ENCODE peak calls at places on chromosomes 2 and 18, in ten cellular contexts. R is left lung; H is AG09319; C is stimulated activated CD8-positive, alpha-beta memory T cell treated with anti-CD3 and anti-CD28 coated beads, Interleukin-15, amount 100 ng/mL, for 24 hours; B is stimulated activated naive CD8-positive, alpha-beta T cell treated with anti-CD3 and anti-CD28 coated beads, Interleukin-15, amount 100 ng/mL, for 72 hours; Z is stomach; D is fibroblast of the conjunctiva; N is glutamatergic neuron; K is cardiac fibroblast; G is A549. J is an unnamed sample.

GRCh38 chr2:121949271-121949670 is 193.8 kb downstream of the TSN start:
- DNase-seq in R (no peak), H (no peak), C (no peak), B (no peak), Z (no peak), D (no peak), N (no peak), K (no peak), G (no peak), J (no peak)

GRCh38 chr2:179550214-179550613 is 285.6 kb upstream of the SESTD1 start:
- DNase-seq in R (no peak), H (no peak), C (no peak), B (no peak), Z (no peak), D (no peak), N (no peak), K (no peak), G (no peak), J (no peak)

GRCh38 chr2:128473175-128474013 is 154.7 kb upstream of the HS6ST1 start:
- DNase-seq in R (no peak), H (no peak), C (peak; percentile 13), B (peak; percentile 32), Z (no peak), D (no peak), N (no peak), K (peak; percentile 79), G (no peak), J (peak; percentile 30)

GRCh38 chr18:2900742-2901404 is 54.1 kb downstream of the EMILIN2 start:
- DNase-seq in R (no peak), H (no peak), C (no peak), B (no peak), Z (no peak), D (no peak), N (no peak), K (no peak), G (no peak), J (no peak)

GRCh38 chr2:54271843-54272600 is 16.0 kb upstream of the TSPYL6 start:
- DNase-seq in R (no peak), H (no peak), C (no peak), B (no peak), Z (no peak), D (no peak), N (no peak), K (no peak), G (no peak), J (no peak)

GRCh38 chr2:66872056-66872821 is 437.3 kb downstream of the MEIS1 start:
- DNase-seq in R (no peak), H (no peak), C (no peak), B (no peak), Z (no peak), D (no peak), N (no peak), K (peak; percentile 17), G (no peak), J (no peak)

GRCh38 chr2:176473177-176473576 is 203.9 kb downstream of the MTX2 start:
- DNase-seq in R (no peak), H (no peak), C (no peak), B (peak; percentile 10), Z (no peak), D (no peak), N (no peak), K (peak; percentile 35), G (no peak), J (no peak)

GRCh38 chr2:70385966-70386595 is 84.2 kb upstream of the FAM136A start:
- DNase-seq in R (no peak), H (no peak), C (no peak), B (no peak), Z (no peak), D (no peak), N (no peak), K (no peak), G (no peak), J (no peak)

GRCh38 chr2:23850564-23851256 is 76.2 kb downstream of the ATAD2B start:
- DNase-seq in R (no peak), H (no peak), C (no peak), B (no peak), Z (no peak), D (no peak), N (no peak), K (no peak), G (no peak), J (no peak)

GRCh38 chr2:173195100-173195499 is 119.5 kb downstream of the MAP3K20 start:
- DNase-seq in R (no peak), H (no peak), C (no peak), B (no peak), Z (no peak), D (no peak), N (no peak), K (no peak), G (no peak), J (no peak)

GRCh38 chr2:98507940-98508689 is 63.5 kb downstream of the INPP4A start:
- DNase-seq in R (peak; percentile 83), H (no peak), C (no peak), B (no peak), Z (no peak), D (no peak), N (no peak), K (peak; percentile 66), G (no peak), J (no peak)

GRCh38 chr18:9688036-9688741 is 19.9 kb upstream of the RAB31 start:
- DNase-seq in R (no peak), H (no peak), C (no peak), B (no peak), Z (no peak), D (no peak), N (no peak), K (peak; percentile 40), G (no peak), J (no peak)

GRCh38 chr2:65782186-65782585 is 349.8 kb upstream of the SPRED2 start:
- DNase-seq in R (no peak), H (no peak), C (no peak), B (no peak), Z (no peak), D (no peak), N (no peak), K (no peak), G (no peak), J (no peak)

GRCh38 chr2:23924589-23925359 is 2.1 kb downstream of the ATAD2B start:
- DNase-seq in R (no peak), H (no peak), C (no peak), B (no peak), Z (no peak), D (no peak), N (no peak), K (no peak), G (no peak), J (no peak)

GRCh38 chr2:12930382-12930781 is 213.6 kb downstream of the TRIB2 start:
- DNase-seq in R (no peak), H (no peak), C (no peak), B (no peak), Z (no peak), D (no peak), N (no peak), K (no peak), G (no peak), J (peak; percentile 37)

GRCh38 chr2:55047677-55048299 is 2.5 kb downstream of the RTN4 start:
- DNase-seq in R (no peak), H (no peak), C (no peak), B (no peak), Z (no peak), D (no peak), N (no peak), K (peak; percentile 40), G (peak; percentile 52), J (no peak)

GRCh38 chr18:69968073-69968472 is 20.4 kb upstream of the CD226 start:
- DNase-seq in R (no peak), H (no peak), C (no peak), B (no peak), Z (no peak), D (no peak), N (no peak), K (no peak), G (no peak), J (no peak)

GRCh38 chr18:14577971-14578370 is 34.6 kb upstream of the POTEC start:
- DNase-seq in R (no peak), H (no peak), C (no peak), B (no peak), Z (no peak), D (no peak), N (no peak), K (no peak), G (no peak), J (no peak)

GRCh38 chr2:196453613-196454047 is 185.9 kb upstream of the CCDC150 start:
- DNase-seq in R (no peak), H (no peak), C (no peak), B (peak; percentile 24), Z (no peak), D (peak; percentile 44), N (no peak), K (peak; percentile 85), G (peak; percentile 59), J (peak; percentile 14)

GRCh38 chr2:206423147-206423546 is 20.2 kb upstream of the ADAM23 start:
- DNase-seq in R (no peak), H (no peak), C (no peak), B (no peak), Z (no peak), D (no peak), N (no peak), K (peak; percentile 47), G (peak; percentile 39), J (no peak)

GRCh38 chr2:630451-631320 is 46.5 kb downstream of the TMEM18 start:
- DNase-seq in R (no peak), H (no peak), C (no peak), B (no peak), Z (no peak), D (no peak), N (no peak), K (no peak), G (no peak), J (no peak)

GRCh38 chr2:38115216-38116012 is 39.5 kb upstream of the CYP1B1 start:
- DNase-seq in R (no peak), H (no peak), C (peak; percentile 36), B (peak; percentile 76), Z (peak; percentile 86), D (peak; percentile 64), N (peak; percentile 95), K (peak; percentile 80), G (peak; percentile 82), J (peak; percentile 89)

GRCh38 chr2:76314621-76315020 is 603.9 kb upstream of the GCFC2 start:
- DNase-seq in R (no peak), H (no peak), C (no peak), B (no peak), Z (no peak), D (no peak), N (no peak), K (no peak), G (no peak), J (no peak)

GRCh38 chr2:175030380-175031271 is 25.4 kb upstream of the CHN1 start:
- DNase-seq in R (no peak), H (no peak), C (no peak), B (peak; percentile 13), Z (no peak), D (peak; percentile 32), N (peak; percentile 28), K (peak; percentile 62), G (peak; percentile 58), J (peak; percentile 41)

GRCh38 chr2:109369671-109370191 is 240.7 kb downstream of the SH3RF3 start:
- DNase-seq in R (no peak), H (no peak), C (no peak), B (no peak), Z (peak; percentile 20), D (no peak), N (no peak), K (no peak), G (no peak), J (no peak)

GRCh38 chr2:29001791-29002190 is 20.7 kb downstream of the TOGARAM2 start:
- DNase-seq in R (no peak), H (no peak), C (no peak), B (no peak), Z (no peak), D (no peak), N (no peak), K (no peak), G (no peak), J (no peak)

GRCh38 chr18:79916546-79917350 is 34.7 kb downstream of the SLC66A2 start:
- DNase-seq in R (peak; percentile 71), H (no peak), C (no peak), B (no peak), Z (peak; percentile 15), D (no peak), N (no peak), K (no peak), G (no peak), J (no peak)

GRCh38 chr2:85733121-85733960 is 20.4 kb upstream of the ATOH8 start:
- DNase-seq in R (peak; percentile 67), H (no peak), C (no peak), B (no peak), Z (no peak), D (no peak), N (no peak), K (no peak), G (no peak), J (no peak)

J was measured in nephron progenitor cell.